ENCODE peak calls at places on chromosome 10, in nine cellular contexts. T is tibial artery, Q is hepatocyte, X is Panc1, V is heart right ventricle, B is ovary, R is lung, S is neural progenitor cell, C is pancreas. E is an unnamed sample.

GRCh38 chr10:105352827-105353226 is 711.7 kb downstream of the SORCS3 start:
- DNase-seq in Q (no peak), X (no peak), S (no peak), T (no peak), R (no peak), B (no peak), C (no peak), V (no peak), E (no peak)

GRCh38 chr10:359762-360161 is 224.5 kb downstream of the ZMYND11 start:
- DNase-seq in C (no peak), T (no peak), Q (no peak), B (no peak), R (no peak), X (no peak), S (no peak), V (no peak), E (no peak)

GRCh38 chr10:17847586-17848296 is 38.6 kb downstream of the MRC1 start:
- DNase-seq in R (no peak), V (no peak), C (no peak), Q (peak; percentile 55), T (no peak), S (peak; percentile 36), B (no peak), X (no peak), E (no peak)

GRCh38 chr10:5504146-5505072 is 5.0 kb upstream of the CALML5 start:
- DNase-seq in S (no peak), C (peak; percentile 63), R (no peak), B (no peak), V (no peak), Q (no peak), T (no peak), X (no peak), E (no peak)

GRCh38 chr10:13139671-13140070 is 21.7 kb upstream of the MCM10 start:
- DNase-seq in C (no peak), B (no peak), V (no peak), R (no peak), Q (no peak), S (no peak), T (no peak), X (no peak), E (no peak)

GRCh38 chr10:51733061-51733460 is 33.7 kb upstream of the CSTF2T start:
- DNase-seq in R (no peak), V (no peak), B (no peak), Q (no peak), S (no peak), C (no peak), X (no peak), T (no peak), E (peak; percentile 9)

GRCh38 chr10:59847326-59847725 is 59.0 kb downstream of the CCDC6 start:
- DNase-seq in T (no peak), Q (no peak), C (no peak), V (no peak), R (no peak), S (peak; percentile 79), B (no peak), X (no peak), E (no peak)

GRCh38 chr10:129870042-129870757 is 93.9 kb downstream of the EBF3 start:
- DNase-seq in R (no peak), S (no peak), X (no peak), B (no peak), Q (no peak), V (no peak), T (no peak), C (no peak), E (no peak)

GRCh38 chr10:60853107-60853506 is 74.8 kb downstream of the CDK1 start:
- DNase-seq in Q (no peak), X (no peak), B (no peak), V (peak; percentile 26), R (no peak), S (no peak), T (no peak), C (no peak), E (no peak)

GRCh38 chr10:82622478-82622877 is 747.5 kb downstream of the NRG3 start:
- DNase-seq in T (no peak), S (no peak), Q (no peak), C (no peak), V (no peak), X (no peak), B (no peak), R (no peak), E (no peak)

GRCh38 chr10:113293167-113293566 is 259.7 kb upstream of the HABP2 start:
- DNase-seq in T (no peak), S (no peak), C (no peak), V (no peak), B (no peak), R (no peak), X (no peak), Q (no peak), E (no peak)

GRCh38 chr10:85548038-85548437 is 818.6 kb downstream of the GRID1 start:
- DNase-seq in C (no peak), Q (peak; percentile 57), S (peak; percentile 49), V (peak; percentile 16), B (no peak), X (peak; percentile 66), T (no peak), R (no peak), E (peak; percentile 41)

GRCh38 chr10:29659770-29660097 is 25.0 kb upstream of the SVIL start:
- DNase-seq in R (no peak), V (no peak), B (no peak), T (no peak), S (no peak), C (no peak), Q (no peak), X (no peak), E (no peak)

GRCh38 chr10:122176232-122176865 is 94.7 kb upstream of the BTBD16 start:
- DNase-seq in X (no peak), Q (no peak), C (no peak), B (no peak), S (peak; percentile 56), T (no peak), V (no peak), R (no peak), E (peak; percentile 28)

GRCh38 chr10:45253183-45253914 is 62.1 kb downstream of the OR13A1 start:
- DNase-seq in V (no peak), X (no peak), S (no peak), Q (no peak), B (no peak), R (no peak), C (no peak), T (no peak), E (no peak)

GRCh38 chr10:32141018-32141807 is 85.0 kb upstream of the KIF5B start:
- DNase-seq in Q (no peak), C (no peak), R (no peak), X (no peak), V (peak; percentile 54), S (no peak), T (no peak), B (no peak), E (no peak)

GRCh38 chr10:117366741-117367140 is 8.5 kb downstream of the PDZD8 start:
- DNase-seq in Q (no peak), V (no peak), C (no peak), S (no peak), B (no peak), X (no peak), T (no peak), R (no peak), E (no peak)
- H3K4me3 ChIP-seq in Q (no peak overlapping the region), V (no peak overlapping the region), C (no peak overlapping the region), S (no peak overlapping the region), B (no peak overlapping the region), X (no peak overlapping the region), T (no peak overlapping the region), R (no peak overlapping the region), E (no peak overlapping the region)

GRCh38 chr10:68796609-68797008 is 30.7 kb upstream of the STOX1 start:
- DNase-seq in Q (no peak), V (no peak), B (no peak), T (no peak), S (no peak), C (no peak), X (no peak), R (no peak), E (no peak)

GRCh38 chr10:68795886-68796532 is 31.3 kb upstream of the STOX1 start:
- DNase-seq in B (no peak), Q (no peak), X (no peak), V (no peak), T (no peak), C (no peak), S (no peak), R (no peak), E (no peak)

GRCh38 chr10:68787813-68788212 is 39.5 kb upstream of the STOX1 start:
- DNase-seq in R (no peak), Q (no peak), B (no peak), T (no peak), V (no peak), C (no peak), X (no peak), S (no peak), E (no peak)

GRCh38 chr10:68790476-68790875 is 36.9 kb upstream of the STOX1 start:
- DNase-seq in Q (no peak), B (no peak), R (no peak), C (no peak), T (no peak), X (no peak), S (no peak), V (no peak), E (no peak)

GRCh38 chr10:68792115-68792514 is 35.2 kb upstream of the STOX1 start:
- DNase-seq in C (no peak), T (no peak), R (no peak), V (no peak), Q (no peak), S (no peak), B (no peak), X (no peak), E (no peak)
- H3K36me3 ChIP-seq in C (peaks cover 14% of the 10 kb centered on the region), T (peaks cover 98% of the 10 kb centered on the region), R (peaks cover 25% of the 10 kb centered on the region), V (peaks cover 53% of the 10 kb centered on the region), Q (no peaks in the 10 kb centered on the region), S (peaks cover 33% of the 10 kb centered on the region), B (no peaks in the 10 kb centered on the region), X (peaks cover 29% of the 10 kb centered on the region), E (peaks cover 39% of the 10 kb centered on the region)

DNA sequence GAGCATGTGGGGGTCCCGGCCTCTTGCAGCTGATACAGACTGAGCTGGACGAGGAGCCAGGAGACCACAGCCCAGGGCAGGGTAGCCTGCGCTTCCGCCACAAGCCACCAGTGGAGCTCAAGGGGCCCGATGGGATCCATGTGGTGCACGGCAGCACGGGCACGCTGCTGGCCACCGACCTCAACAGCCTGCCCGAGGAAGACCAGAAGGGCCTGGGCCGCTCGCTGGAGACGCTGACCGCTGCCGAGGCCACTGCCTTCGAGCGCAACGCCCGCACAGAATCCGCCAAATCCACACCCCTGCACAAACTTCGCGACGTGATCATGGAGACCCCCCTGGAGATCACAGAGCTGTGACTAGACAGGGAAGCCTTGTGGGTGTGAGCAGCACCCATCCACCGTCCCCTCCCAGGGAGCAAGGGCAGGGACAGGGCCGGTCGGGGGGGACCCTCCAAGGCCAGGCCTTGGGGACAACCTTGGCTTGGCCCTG is 36.1 kb downstream of the PSAP start:
- DNase-seq in R (no peak), X (no peak), S (peak; percentile 26), T (no peak), Q (no peak), B (no peak), C (peak; percentile 66), V (no peak), E (no peak)
- TF ChIP-seq CTCF in R (no peak), X (no peak), S (no peak), T (no peak), Q (no peak), B (no peak), C (no peak), V (no peak), E (peak; percentile 25)

DNA sequence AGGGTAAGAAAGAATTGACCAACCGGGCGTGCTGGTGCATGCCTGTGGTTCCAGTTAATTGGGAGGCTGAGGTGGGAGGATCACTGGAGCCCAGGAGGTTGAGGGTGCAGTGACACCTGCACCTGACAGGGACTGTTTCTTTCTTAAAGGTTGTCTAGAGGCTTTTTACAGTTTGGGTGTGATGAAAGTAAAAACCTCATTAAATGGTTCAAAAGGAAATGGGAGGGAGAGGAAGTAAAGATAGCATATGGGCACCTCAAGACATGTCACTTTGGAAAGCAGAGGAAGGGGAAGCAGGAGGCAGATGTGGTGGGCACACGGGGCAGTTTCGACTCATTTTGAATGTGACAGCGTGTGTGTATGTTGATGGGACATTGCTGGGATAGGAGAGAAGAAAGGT is 203.0 kb downstream of the MLLT10 start:
- DNase-seq in R (no peak), T (no peak), C (no peak), Q (no peak), S (no peak), B (no peak), X (no peak), V (no peak), E (no peak)
- H3K4me3 ChIP-seq in R (no peak overlapping the region), T (no peak overlapping the region), C (no peak overlapping the region), Q (no peak overlapping the region), S (no peak overlapping the region), B (no peak overlapping the region), X (no peak overlapping the region), V (no peak overlapping the region), E (no peak overlapping the region)

E was measured in brain microvascular endothelial cell.